ENCODE peak calls at places on chromosomes 1 and 21, in five cellular contexts. M is sigmoid colon, X is ovary, N is tibial nerve, Q is A549. D is an unnamed sample.

GRCh38 chr1:76867342-76868130 is at the start of gene ST6GALNAC5:
- DNase-seq in Q (peak; percentile 30), M (no peak), N (no peak), X (peak; percentile 44), D (peak; percentile 71)

GRCh38 chr1:48767957-48768510 is 8.7 kb downstream of the BEND5 start:
- DNase-seq in M (no peak), Q (no peak), X (no peak), N (no peak), D (no peak)

GRCh38 chr1:151143986-151144385 is 2.4 kb downstream of the SEMA6C start:
- DNase-seq in N (no peak), X (peak; percentile 20), Q (no peak), M (no peak), D (no peak)

GRCh38 chr21:38266732-38267131 is 9.9 kb downstream of the KCNJ15 start:
- DNase-seq in Q (no peak), X (no peak), N (no peak), M (no peak), D (no peak)

GRCh38 chr1:31904339-31905092 is 33.7 kb downstream of the PTP4A2 start:
- DNase-seq in N (no peak), M (peak; percentile 66), Q (no peak), X (no peak), D (no peak)

GRCh38 chr1:65165269-65166002 is 17.4 kb downstream of the AK4 start:
- DNase-seq in M (no peak), X (no peak), Q (no peak), N (no peak), D (peak; percentile 52)

GRCh38 chr1:33349081-33349759 is 28.3 kb upstream of the A3GALT2 start:
- DNase-seq in M (peak; percentile 75), X (peak; percentile 73), N (no peak), Q (peak; percentile 30), D (peak; percentile 92)

GRCh38 chr1:154524881-154525280 is 22.7 kb upstream of the SHE start:
- DNase-seq in Q (no peak), N (no peak), M (no peak), X (no peak), D (no peak)

GRCh38 chr1:160645386-160646063 is 1.3 kb downstream of the SLAMF1 start:
- DNase-seq in M (no peak), X (no peak), Q (no peak), N (no peak), D (no peak)

GRCh38 chr1:44808938-44809917 is 905 bp downstream of the BTBD19 start:
- DNase-seq in M (peak; percentile 80), Q (no peak), X (peak; percentile 57), N (no peak), D (no peak)

GRCh38 chr1:171852273-171852672 is 11.0 kb downstream of the DNM3 start:
- DNase-seq in Q (no peak), N (no peak), X (no peak), M (no peak), D (no peak)

GRCh38 chr21:44532165-44532564 is 7.8 kb downstream of the KRTAP10-1 start:
- DNase-seq in N (no peak), M (peak; percentile 30), X (no peak), Q (no peak), D (no peak)

GRCh38 chr1:5481889-5482288 is 510.3 kb downstream of the NPHP4 start:
- DNase-seq in X (no peak), M (no peak), N (no peak), Q (peak; percentile 14), D (no peak)

GRCh38 chr1:229147086-229147485 is 123.8 kb upstream of the RAB4A start:
- DNase-seq in X (no peak), M (no peak), N (no peak), Q (no peak), D (no peak)

GRCh38 chr1:229149435-229149834 is 121.5 kb upstream of the RAB4A start:
- DNase-seq in X (no peak), N (no peak), M (no peak), Q (no peak), D (no peak)

GRCh38 chr1:229148743-229149142 is 122.2 kb upstream of the RAB4A start:
- DNase-seq in M (no peak), Q (no peak), N (no peak), X (no peak), D (no peak)

GRCh38 chr1:229150518-229150917 is 120.4 kb upstream of the RAB4A start:
- DNase-seq in M (no peak), Q (no peak), X (no peak), N (no peak), D (no peak)

GRCh38 chr1:229148041-229148671 is 122.8 kb upstream of the RAB4A start:
- DNase-seq in X (no peak), N (peak; percentile 19), M (no peak), Q (no peak), D (no peak)
- TF ChIP-seq EP300 in X (no peak), N (no peak), M (no peak), Q (no peak), D (no peak)

GRCh38 chr1:162421258-162422194 is 9.6 kb upstream of the SH2D1B start:
- DNase-seq in M (no peak), Q (no peak), X (no peak), N (no peak), D (no peak)
- TF ChIP-seq EP300 in M (no peak), Q (no peak), X (no peak), N (no peak), D (no peak)

DNA sequence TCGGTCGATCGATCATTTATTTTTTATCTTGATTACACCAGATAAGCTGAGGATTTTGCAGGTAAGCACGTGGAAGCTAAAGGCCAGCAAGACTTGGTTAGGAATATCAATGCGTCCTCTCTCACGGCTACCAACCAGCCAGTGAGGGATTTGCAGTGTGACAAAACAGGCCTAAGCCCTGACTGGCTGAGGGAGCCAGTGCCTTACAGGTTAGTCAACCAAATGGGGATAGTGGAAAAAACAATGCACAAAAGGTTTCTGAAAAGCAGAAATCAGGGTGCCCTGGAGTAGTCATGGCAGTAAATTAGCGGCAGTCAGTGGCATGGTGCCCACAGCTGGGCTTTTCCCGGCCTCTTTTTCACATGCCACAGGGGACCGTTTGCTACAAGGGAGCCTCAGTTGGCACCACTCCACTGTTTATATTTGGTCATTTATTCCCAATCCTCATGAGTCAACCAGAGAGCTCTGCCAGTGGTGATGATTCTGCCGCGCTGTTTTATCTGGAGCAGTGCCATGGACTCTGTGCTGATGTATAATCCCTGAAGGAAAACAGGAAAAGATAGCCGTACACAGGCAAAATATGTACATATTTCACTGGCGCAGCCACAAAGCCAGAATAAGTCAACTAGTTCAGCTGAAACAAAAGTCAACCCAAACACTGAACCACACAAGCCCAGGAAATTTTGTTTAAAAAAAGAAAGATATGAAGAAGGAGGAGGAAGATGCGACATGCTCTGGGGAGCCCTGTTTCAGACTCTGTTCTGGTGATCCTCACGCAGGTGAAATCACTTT is 167.7 kb downstream of the RHOU start:
- DNase-seq in Q (peak; percentile 88), X (peak; percentile 89), M (peak; percentile 95), N (peak; percentile 82), D (peak; percentile 68)
- TF ChIP-seq EP300 in Q (peak; percentile 60), X (no peak), M (no peak), N (no peak), D (no peak)

DNA sequence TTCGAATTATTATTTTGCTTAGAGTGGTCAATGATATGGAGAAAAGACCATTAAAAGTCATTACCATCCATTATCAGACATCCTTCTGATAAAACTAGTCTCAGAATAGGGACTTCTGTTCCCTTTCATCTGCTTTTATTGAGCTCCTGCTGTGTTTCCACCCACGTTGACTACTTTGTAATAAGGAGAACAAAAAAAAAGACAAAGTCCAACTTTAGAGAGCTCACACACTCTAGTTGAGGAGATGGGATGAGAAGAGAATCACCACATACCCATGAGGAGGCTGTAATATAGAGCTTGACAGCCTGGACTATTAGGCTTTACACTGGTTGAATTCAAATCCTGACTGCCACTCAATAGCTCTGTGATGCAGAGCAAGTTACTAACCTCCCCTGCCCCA is 27.8 kb upstream of the ALDH9A1 start:
- DNase-seq in M (no peak), X (no peak), N (no peak), Q (no peak), D (no peak)
- TF ChIP-seq EP300 in M (no peak), X (no peak), N (no peak), Q (no peak), D (no peak)

DNA sequence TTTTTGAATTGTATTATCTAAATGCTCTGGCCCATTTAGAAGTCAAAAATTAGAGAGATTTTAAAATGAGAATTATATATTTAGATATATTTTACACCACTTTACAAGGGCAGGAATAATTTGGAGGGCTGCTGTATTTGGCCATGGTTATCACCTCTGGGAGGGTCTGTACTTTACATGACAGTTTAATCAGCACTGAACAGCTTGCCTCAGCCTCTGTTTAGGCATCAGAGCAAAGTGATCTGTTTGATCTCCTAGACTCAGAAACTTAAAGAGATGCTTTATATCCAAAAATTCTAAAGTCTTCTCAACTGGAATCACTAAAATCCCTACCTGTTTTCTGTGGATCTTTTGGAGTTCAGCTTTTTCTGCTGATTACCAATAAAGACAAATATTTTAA is 5.4 kb upstream of the SPTA1 start:
- DNase-seq in M (no peak), Q (no peak), X (no peak), N (no peak), D (no peak)
- TF ChIP-seq EP300 in M (no peak), Q (no peak), X (no peak), N (no peak), D (no peak)

GRCh38 chr1:223776075-223776814 is 63.9 kb downstream of the CAPN2 start:
- DNase-seq in Q (no peak), M (peak; percentile 40), X (no peak), N (no peak), D (no peak)
- TF ChIP-seq EP300 in Q (no peak), M (no peak), X (no peak), N (no peak), D (no peak)

D was measured in upper lobe of left lung.